ENCODE peak calls at places on chromosome 9, in five cellular contexts. A, D, N, P and G are unnamed samples. For H3K4me1, the result is how much of the 10 kb centered on the place peaks cover.

GRCh38 chr9:78296208-78296892 is 575 bp upstream of the PSAT1 start:
- DNase-seq in P (peak), A (peak), N (peak), D (peak), G (peak)

GRCh38 chr9:117434568-117434967 is 19.7 kb upstream of the ASTN2 start:
- DNase-seq in N (no peak), P (no peak), A (no peak), D (no peak), G (no peak)

GRCh38 chr9:29969856-29970647 is 2396.8 kb upstream of the C9orf72 start:
- DNase-seq in A (no peak), P (no peak), D (no peak), N (no peak), G (no peak)

GRCh38 chr9:99873531-99873930 is 32.9 kb upstream of the STX17 start:
- DNase-seq in A (no peak), P (no peak), N (no peak), D (no peak), G (no peak)

GRCh38 chr9:19127881-19128719 is 808 bp upstream of the PLIN2 start:
- DNase-seq in D (peak), N (peak), A (peak), P (peak), G (peak)

GRCh38 chr9:1709347-1709746 is 305.8 kb upstream of the SMARCA2 start:
- DNase-seq in N (no peak), P (no peak), A (no peak), D (no peak), G (no peak)

GRCh38 chr9:6931913-6932312 is 174.1 kb downstream of the KDM4C start:
- DNase-seq in D (peak), N (peak), P (peak), A (peak), G (no peak)

GRCh38 chr9:122941560-122942234 is 877 bp downstream of the RABGAP1 start:
- DNase-seq in D (no peak), N (no peak), P (no peak), A (peak), G (no peak)

GRCh38 chr9:138072897-138073296 is 195.3 kb downstream of the CACNA1B start:
- DNase-seq in P (no peak), D (no peak), N (no peak), A (no peak), G (no peak)

GRCh38 chr9:108552459-108553040 is 303.2 kb downstream of the ACTL7B start:
- DNase-seq in A (peak), D (no peak), N (peak), P (no peak), G (peak)

GRCh38 chr9:112531666-112532282 is 45.1 kb downstream of the KIAA1958 start:
- DNase-seq in D (no peak), N (no peak), A (no peak), P (no peak), G (no peak)

GRCh38 chr9:91589101-91589553 is 165.5 kb upstream of the NFIL3 start:
- DNase-seq in N (peak), A (peak), P (no peak), D (peak), G (no peak)

GRCh38 chr9:130172161-130172857 is at the start of gene NCS1:
- DNase-seq in A (peak), P (peak), N (peak), D (peak), G (peak)

GRCh38 chr9:20771721-20772120 is 87.7 kb downstream of the FOCAD start:
- DNase-seq in N (no peak), A (no peak), D (no peak), P (no peak), G (no peak)

GRCh38 chr9:34079181-34079580 is 30.5 kb upstream of the UBAP2 start:
- DNase-seq in P (no peak), D (no peak), N (no peak), A (no peak), G (no peak)

DNA sequence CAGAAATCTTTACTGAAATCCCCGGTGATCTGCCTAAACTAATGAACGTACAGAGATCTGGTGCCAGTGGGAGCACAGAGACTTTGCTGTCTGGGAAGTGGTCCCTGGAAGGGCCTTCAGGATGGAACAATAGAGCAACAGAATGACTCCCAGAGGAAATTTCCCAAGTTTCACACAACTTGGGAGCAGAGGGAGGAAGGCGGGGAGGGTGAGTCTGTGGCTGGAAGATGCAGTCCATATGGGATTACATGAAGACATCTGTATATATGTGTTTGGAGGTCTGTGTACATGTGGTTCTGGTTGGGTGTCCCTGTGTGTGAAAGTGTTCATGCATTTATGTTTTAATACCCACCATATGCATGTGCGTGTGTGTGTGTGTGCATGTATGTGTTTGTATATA is 638.4 kb downstream of the CCDC171 start:
- DNase-seq in A (peak), D (no peak), P (no peak), N (no peak), G (no peak)
- H3K4me3 ChIP-seq in A (no peak), D (no peak), P (no peak), N (no peak), G (no peak)

GRCh38 chr9:127780126-127780885 is 1.8 kb upstream of the SH2D3C start:
- DNase-seq in D (no peak), N (no peak), A (no peak), P (no peak), G (no peak)
- H3K4me1 ChIP-seq in D (under half), N (under half), A (under half), P (half or more), G (under half)

GRCh38 chr9:110048976-110049698 is 158.8 kb downstream of the C9orf152 start:
- DNase-seq in P (no peak), A (peak), N (no peak), D (no peak), G (peak)
- H3K27ac ChIP-seq in P (no peak), A (no peak), N (peak), D (peak), G (peak)

DNA sequence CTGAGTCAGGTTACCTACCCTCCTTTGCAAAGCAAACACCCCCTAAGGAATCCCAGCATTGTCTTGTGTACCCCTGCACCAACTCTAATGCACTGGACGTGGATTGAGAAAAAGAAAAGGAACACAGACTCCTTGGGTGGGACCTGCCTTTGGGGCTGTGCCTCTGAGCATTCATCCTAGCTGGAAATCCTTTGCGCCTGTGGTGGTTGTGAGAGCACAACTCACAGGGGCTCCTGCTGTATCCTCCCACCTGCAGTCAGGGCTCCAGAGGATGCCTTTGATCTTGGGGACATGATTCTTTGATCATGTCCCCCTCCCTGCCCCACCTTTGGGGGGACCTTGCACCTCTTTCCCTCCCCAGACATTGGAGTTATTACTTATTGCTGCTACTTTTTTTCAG is 338.5 kb downstream of the GADD45G start:
- DNase-seq in D (no peak), P (no peak), A (no peak), N (no peak), G (no peak)
- H3K4me3 ChIP-seq in D (no peak), P (no peak), A (no peak), N (no peak), G (no peak)

DNA sequence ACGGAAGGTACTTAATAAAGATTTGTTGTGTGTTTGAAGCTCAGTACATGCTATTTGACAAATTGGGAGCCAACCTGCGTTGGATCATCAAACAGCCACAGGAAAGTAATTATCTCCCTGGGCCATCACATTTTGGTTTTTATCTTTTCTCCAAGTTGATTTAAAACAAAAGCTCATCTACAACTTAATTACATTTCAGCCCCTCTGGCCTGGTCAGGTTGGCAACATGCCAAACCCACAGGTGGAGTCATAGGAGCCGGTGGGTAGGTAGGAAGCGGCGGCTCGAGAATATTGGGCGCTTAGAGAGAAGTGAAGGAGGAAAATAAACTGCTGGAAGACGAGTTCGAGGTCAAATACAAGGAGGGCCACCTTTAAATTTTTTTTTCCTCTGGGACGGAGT is 64.9 kb upstream of the FANCC start:
- DNase-seq in D (no peak), P (no peak), A (no peak), N (no peak), G (no peak)
- H3K4me1 ChIP-seq in D (under half), P (under half), A (under half), N (under half), G (under half)

GRCh38 chr9:28134577-28134976 is 561.3 kb upstream of the C9orf72 start:
- DNase-seq in D (no peak), A (no peak), N (no peak), P (no peak), G (no peak)

GRCh38 chr9:28136113-28136512 is 562.8 kb upstream of the C9orf72 start:
- DNase-seq in D (no peak), N (no peak), A (no peak), P (no peak), G (no peak)

GRCh38 chr9:28135571-28135970 is 562.3 kb upstream of the C9orf72 start:
- DNase-seq in N (no peak), D (no peak), A (no peak), P (no peak), G (no peak)
- H3K27ac ChIP-seq in N (no peak), D (no peak), A (no peak), P (no peak), G (no peak)

GRCh38 chr9:127898433-127899199 is 787 bp downstream of the ST6GALNAC6 start:
- DNase-seq in A (peak), N (peak), P (no peak), D (peak), G (no peak)

GRCh38 chr9:127899200-127899943 is at the start of gene ST6GALNAC6:
- DNase-seq in D (peak), P (peak), A (peak), N (peak), G (no peak)

GRCh38 chr9:127895811-127896210 is 3.6 kb downstream of the ST6GALNAC6 start:
- DNase-seq in A (no peak), D (no peak), P (no peak), N (no peak), G (no peak)

GRCh38 chr9:127897194-127897692 is 2.2 kb downstream of the ST6GALNAC6 start:
- DNase-seq in P (no peak), N (peak), D (peak), A (peak), G (peak)

GRCh38 chr9:127896395-127897193 is 2.8 kb downstream of the ST6GALNAC6 start:
- DNase-seq in N (no peak), P (no peak), D (peak), A (no peak), G (no peak)
- H3K4me3 ChIP-seq in N (no peak), P (no peak), D (peak), A (peak), G (no peak)